ENCODE peak calls at places on chromosomes 2 and 18, in seven cellular contexts. Y, Z, G, F, D, K and B are unnamed samples.
A peak's percentile ranks its signal among the peaks of the same experiment; 100 is the strongest.

GRCh38 chr2:190913725-190914124 is 33.1 kb downstream of the GLS start:
- DNase-seq in K (no peak), Y (no peak), Z (no peak), D (no peak), G (no peak), F (no peak), B (no peak)

GRCh38 chr2:112606567-112606966 is 22.2 kb downstream of the CHCHD5 start:
- DNase-seq in G (no peak), Y (no peak), Z (no peak), D (no peak), K (no peak), F (no peak), B (no peak)

GRCh38 chr2:94986392-94986963 is 39.0 kb upstream of the MAL start:
- DNase-seq in Y (peak; percentile 71), G (peak; percentile 70), Z (no peak), D (no peak), F (no peak), K (peak; percentile 75), B (peak; percentile 80)

GRCh38 chr2:219918929-219919328 is 291.5 kb downstream of the SLC4A3 start:
- DNase-seq in K (no peak), Z (no peak), G (no peak), Y (no peak), D (no peak), F (no peak), B (no peak)

GRCh38 chr2:100413586-100413985 is 3.9 kb downstream of the CHST10 start:
- DNase-seq in G (no peak), F (no peak), D (no peak), Y (no peak), K (no peak), Z (no peak), B (no peak)

GRCh38 chr2:45210466-45211195 is 201.4 kb upstream of the SIX2 start:
- DNase-seq in Z (no peak), Y (no peak), F (no peak), K (peak; percentile 48), G (no peak), D (no peak), B (peak; percentile 46)

GRCh38 chr2:7730449-7730848 is 813.2 kb downstream of the RNF144A start:
- DNase-seq in Y (no peak), Z (no peak), F (no peak), G (no peak), K (no peak), D (no peak), B (no peak)

GRCh38 chr2:83827618-83828017 is 631.5 kb downstream of the SUCLG1 start:
- DNase-seq in Z (no peak), G (no peak), D (no peak), Y (no peak), K (peak; percentile 44), F (no peak), B (peak; percentile 3)

GRCh38 chr2:165818920-165819319 is 24.9 kb upstream of the GALNT3 start:
- DNase-seq in G (no peak), F (no peak), Z (no peak), D (no peak), K (no peak), Y (no peak), B (no peak)

GRCh38 chr2:46679761-46680160 is 200.4 kb downstream of the TMEM247 start:
- DNase-seq in Z (no peak), K (peak; percentile 53), D (no peak), Y (no peak), F (no peak), G (no peak), B (no peak)

GRCh38 chr2:20424300-20425290 is 22.3 kb upstream of the RHOB start:
- DNase-seq in G (peak; percentile 46), Z (no peak), K (peak; percentile 96), Y (peak; percentile 54), D (peak; percentile 58), F (peak; percentile 55), B (peak; percentile 46)

GRCh38 chr2:26891-27290 is 19.4 kb downstream of the FAM110C start:
- DNase-seq in G (no peak), K (no peak), F (no peak), Z (no peak), Y (no peak), D (no peak), B (no peak)

GRCh38 chr18:68284236-68284635 is 430.7 kb downstream of the TMX3 start:
- DNase-seq in F (no peak), G (no peak), Y (no peak), D (no peak), K (no peak), Z (no peak), B (no peak)

GRCh38 chr2:218582085-218582484 is 13.4 kb downstream of the CNOT9 start:
- DNase-seq in Z (no peak), D (no peak), F (no peak), G (no peak), Y (peak; percentile 39), K (peak; percentile 99), B (peak; percentile 96)

GRCh38 chr2:42663106-42663755 is 94.8 kb downstream of the MTA3 start:
- DNase-seq in K (peak; percentile 76), D (peak; percentile 40), Z (peak; percentile 16), F (peak; percentile 69), G (peak; percentile 71), Y (peak; percentile 72), B (peak; percentile 81)

GRCh38 chr2:144132357-144132756 is 387.6 kb downstream of the ZEB2 start:
- DNase-seq in D (no peak), F (no peak), G (no peak), K (peak; percentile 96), Y (no peak), Z (no peak), B (peak; percentile 58)

GRCh38 chr18:29184654-29185053 is 1007.7 kb upstream of the CDH2 start:
- DNase-seq in G (no peak), K (peak; percentile 54), D (no peak), F (no peak), Y (no peak), Z (no peak), B (peak; percentile 75)

GRCh38 chr18:55356815-55357214 is 231.2 kb downstream of the TCF4 start:
- DNase-seq in Z (no peak), G (no peak), D (no peak), K (peak; percentile 6), Y (no peak), F (no peak), B (no peak)

GRCh38 chr18:3434685-3435084 is 15.3 kb upstream of the TGIF1 start:
- DNase-seq in G (no peak), Z (no peak), K (no peak), Y (no peak), D (no peak), F (no peak), B (no peak)

GRCh38 chr2:58633576-58634365 is 392.6 kb upstream of the FANCL start:
- DNase-seq in K (peak; percentile 92), Z (no peak), F (no peak), G (no peak), D (no peak), Y (no peak), B (peak; percentile 94)